ENCODE peak calls at places on chromosomes 3 and 15, in nine cellular contexts. L is ACHN; Q is NCI-H1092 treated with DMSO at 0.1 percent for 48 hours; C is GM06990; H is activated T-helper 9 cell treated with anti-CD3 and anti-CD28 coated beads, Interleukin-2, amount 50 U/mL, for 16 hours; U is activated T-cell treated with anti-CD3 and anti-CD28 coated beads for 1 hour; A is NCI-H146; B is AG04450; K is HFFc6. F is an unnamed sample.

GRCh38 chr15:35078221-35078915 is 6.7 kb downstream of the NANOGP8 start:
- DNase-seq in L (peak; percentile 50), Q (peak; percentile 31), C (no peak), H (no peak), U (peak; percentile 12), A (no peak), B (peak; percentile 44), K (peak; percentile 36), F (peak; percentile 77)

GRCh38 chr3:10666621-10667020 is 149.4 kb upstream of the SLC6A11 start:
- DNase-seq in L (no peak), Q (no peak), C (no peak), H (no peak), U (no peak), A (no peak), B (no peak), K (no peak), F (peak; percentile 78)

GRCh38 chr15:30925686-30926085 is 22.0 kb downstream of the FAN1 start:
- DNase-seq in L (no peak), Q (no peak), C (no peak), H (no peak), U (no peak), A (no peak), B (no peak), K (no peak), F (no peak)

GRCh38 chr15:76012021-76012551 is at the start of gene NRG4:
- DNase-seq in L (no peak), Q (no peak), C (peak; percentile 5), H (no peak), U (no peak), A (no peak), B (no peak), K (no peak), F (no peak)

GRCh38 chr15:22265056-22265945 is 185.0 kb downstream of the OR4M2 start:
- DNase-seq in L (no peak), Q (no peak), C (no peak), H (no peak), U (no peak), A (no peak), B (no peak), K (no peak), F (no peak)

GRCh38 chr3:129600348-129600747 is 6.1 kb downstream of the PLXND1 start:
- DNase-seq in L (no peak), Q (no peak), C (no peak), H (no peak), U (no peak), A (no peak), B (no peak), K (no peak), F (no peak)

GRCh38 chr3:28716939-28717338 is 368.3 kb upstream of the AZI2 start:
- DNase-seq in L (no peak), Q (no peak), C (no peak), H (no peak), U (no peak), A (no peak), B (no peak), K (no peak), F (no peak)

GRCh38 chr3:154214320-154214719 is 93.1 kb downstream of the ARHGEF26 start:
- DNase-seq in L (no peak), Q (no peak), C (no peak), H (no peak), U (no peak), A (no peak), B (no peak), K (no peak), F (no peak)

GRCh38 chr3:5504135-5504534 is 316.6 kb downstream of the EDEM1 start:
- DNase-seq in L (no peak), Q (peak; percentile 1), C (no peak), H (no peak), U (no peak), A (no peak), B (no peak), K (no peak), F (no peak)

GRCh38 chr15:89340586-89340985 is 6.0 kb upstream of the POLG start:
- DNase-seq in L (no peak), Q (no peak), C (no peak), H (no peak), U (no peak), A (no peak), B (no peak), K (no peak), F (no peak)

GRCh38 chr3:42827654-42828053 is 18.4 kb downstream of the ACKR2 start:
- DNase-seq in L (no peak), Q (no peak), C (no peak), H (no peak), U (no peak), A (no peak), B (no peak), K (no peak), F (no peak)

GRCh38 chr3:136078421-136079364 is 113.2 kb downstream of the PPP2R3A start:
- DNase-seq in L (peak; percentile 42), Q (peak; percentile 48), C (no peak), H (no peak), U (no peak), A (peak; percentile 50), B (no peak), K (peak; percentile 17), F (peak; percentile 58)

GRCh38 chr3:102069211-102069662 is 219.9 kb downstream of the NFKBIZ start:
- DNase-seq in L (no peak), Q (no peak), C (no peak), H (no peak), U (no peak), A (no peak), B (peak; percentile 27), K (peak; percentile 64), F (no peak)

GRCh38 chr3:157175678-157176077 is 15.7 kb upstream of the CCNL1 start:
- DNase-seq in L (peak; percentile 37), Q (no peak), C (no peak), H (no peak), U (no peak), A (peak; percentile 23), B (no peak), K (no peak), F (no peak)

GRCh38 chr3:99781761-99782160 is 35.9 kb upstream of the CMSS1 start:
- DNase-seq in L (peak; percentile 17), Q (no peak), C (no peak), H (no peak), U (no peak), A (no peak), B (no peak), K (peak; percentile 41), F (no peak)

GRCh38 chr15:64623347-64624024 is 151.9 kb downstream of the RBPMS2 start:
- DNase-seq in L (no peak), Q (no peak), C (peak; percentile 15), H (no peak), U (no peak), A (no peak), B (no peak), K (no peak), F (no peak)

GRCh38 chr3:142445816-142446254 is 2.0 kb downstream of the XRN1 start:
- DNase-seq in L (peak; percentile 38), Q (no peak), C (peak; percentile 25), H (no peak), U (no peak), A (no peak), B (no peak), K (peak; percentile 17), F (no peak)

GRCh38 chr3:194637066-194637465 is 3.8 kb upstream of the TMEM44 start:
- DNase-seq in L (no peak), Q (no peak), C (no peak), H (no peak), U (no peak), A (peak; percentile 31), B (no peak), K (no peak), F (no peak)

GRCh38 chr3:54857343-54857742 is 70.5 kb downstream of the LRTM1 start:
- DNase-seq in L (peak; percentile 51), Q (no peak), C (no peak), H (no peak), U (no peak), A (no peak), B (no peak), K (no peak), F (no peak)

GRCh38 chr15:75508741-75509532 is 57.4 kb upstream of the SIN3A start:
- DNase-seq in L (peak; percentile 32), Q (no peak), C (peak; percentile 9), H (no peak), U (peak; percentile 4), A (no peak), B (peak; percentile 20), K (peak; percentile 42), F (peak; percentile 20)

GRCh38 chr15:71103102-71103676 is 12.1 kb upstream of the THSD4 start:
- DNase-seq in L (peak; percentile 51), Q (peak; percentile 9), C (peak; percentile 29), H (no peak), U (no peak), A (peak; percentile 35), B (no peak), K (peak; percentile 58), F (no peak)

GRCh38 chr3:16864610-16865313 is 20.0 kb upstream of the PLCL2 start:
- DNase-seq in L (peak; percentile 71), Q (no peak), C (no peak), H (no peak), U (no peak), A (no peak), B (no peak), K (peak; percentile 73), F (no peak)

GRCh38 chr3:125179528-125180240 is 32.9 kb downstream of the SLC12A8 start:
- DNase-seq in L (no peak), Q (no peak), C (no peak), H (no peak), U (no peak), A (no peak), B (no peak), K (no peak), F (no peak)

GRCh38 chr15:62431806-62432205 is 266.7 kb upstream of the C2CD4B start:
- DNase-seq in L (no peak), Q (no peak), C (no peak), H (no peak), U (no peak), A (no peak), B (no peak), K (no peak), F (no peak)

GRCh38 chr3:78988324-78988723 is 779.5 kb downstream of the ROBO1 start:
- DNase-seq in L (peak; percentile 46), Q (peak; percentile 33), C (no peak), H (no peak), U (no peak), A (peak; percentile 28), B (no peak), K (peak; percentile 14), F (no peak)

GRCh38 chr3:48502728-48503168 is 1.2 kb downstream of the SHISA5 start:
- DNase-seq in L (no peak), Q (no peak), C (no peak), H (no peak), U (no peak), A (no peak), B (no peak), K (no peak), F (peak; percentile 83)

GRCh38 chr15:50884583-50884982 is 23.9 kb upstream of the AP4E1 start:
- DNase-seq in L (peak; percentile 73), Q (no peak), C (no peak), H (no peak), U (no peak), A (no peak), B (no peak), K (peak; percentile 70), F (no peak)

GRCh38 chr3:87122766-87123165 is 104.3 kb upstream of the CHMP2B start:
- DNase-seq in L (no peak), Q (no peak), C (no peak), H (no peak), U (no peak), A (no peak), B (no peak), K (no peak), F (no peak)

GRCh38 chr3:141080407-141080806 is 29.3 kb downstream of the SPSB4 start:
- DNase-seq in L (no peak), Q (no peak), C (no peak), H (no peak), U (no peak), A (no peak), B (no peak), K (no peak), F (no peak)

GRCh38 chr3:52809149-52809548 is 14.6 kb downstream of the ITIH3 start:
- DNase-seq in L (no peak), Q (no peak), C (no peak), H (no peak), U (no peak), A (no peak), B (no peak), K (no peak), F (no peak)

GRCh38 chr3:135966349-135966695 is 794 bp downstream of the PPP2R3A start:
- DNase-seq in L (peak; percentile 34), Q (peak; percentile 20), C (no peak), H (no peak), U (peak; percentile 0), A (no peak), B (no peak), K (no peak), F (no peak)

F was measured in G401.